ENCODE peak calls at places on chromosomes 16 and 17, in eight cellular contexts. A is IMR-90, P is fibroblast of villous mesenchyme, R is stomach, D is H1, J is fibroblast of pulmonary artery, X is neural progenitor cell, Q is choroid plexus epithelial cell. N is an unnamed sample.

GRCh38 chr16:51637744-51638100 is 486.7 kb upstream of the SALL1 start:
- DNase-seq in A (no peak), P (peak), R (no peak), D (no peak), J (peak), X (peak), Q (peak), N (peak)

GRCh38 chr16:22161999-22162657 is at the start of gene SDR42E2:
- DNase-seq in A (no peak), P (no peak), R (peak), D (peak), J (no peak), X (peak), Q (no peak), N (no peak)

GRCh38 chr17:75109407-75110236 is at the start of gene ARMC7:
- DNase-seq in A (peak), P (peak), R (peak), D (no peak), J (peak), X (peak), Q (peak), N (peak)

GRCh38 chr17:27602721-27603445 is 28.1 kb upstream of the LGALS9 start:
- DNase-seq in A (peak), P (peak), R (peak), D (peak), J (peak), X (peak), Q (peak), N (peak)

GRCh38 chr17:81366648-81367047 is 28.6 kb upstream of the BAHCC1 start:
- DNase-seq in A (no peak), P (no peak), R (no peak), D (no peak), J (no peak), X (no peak), Q (no peak), N (no peak)

GRCh38 chr17:80724723-80725388 is 180.2 kb downstream of the RPTOR start:
- DNase-seq in A (peak), P (peak), R (no peak), D (no peak), J (peak), X (no peak), Q (peak), N (peak)

GRCh38 chr16:79607587-79607986 is 7.0 kb upstream of the MAF start:
- DNase-seq in A (peak), P (peak), R (no peak), D (no peak), J (peak), X (no peak), Q (peak), N (peak)

GRCh38 chr17:34892864-34893263 is 68.4 kb downstream of the CCT6B start:
- DNase-seq in A (no peak), P (no peak), R (no peak), D (peak), J (no peak), X (peak), Q (peak), N (no peak)

DNA sequence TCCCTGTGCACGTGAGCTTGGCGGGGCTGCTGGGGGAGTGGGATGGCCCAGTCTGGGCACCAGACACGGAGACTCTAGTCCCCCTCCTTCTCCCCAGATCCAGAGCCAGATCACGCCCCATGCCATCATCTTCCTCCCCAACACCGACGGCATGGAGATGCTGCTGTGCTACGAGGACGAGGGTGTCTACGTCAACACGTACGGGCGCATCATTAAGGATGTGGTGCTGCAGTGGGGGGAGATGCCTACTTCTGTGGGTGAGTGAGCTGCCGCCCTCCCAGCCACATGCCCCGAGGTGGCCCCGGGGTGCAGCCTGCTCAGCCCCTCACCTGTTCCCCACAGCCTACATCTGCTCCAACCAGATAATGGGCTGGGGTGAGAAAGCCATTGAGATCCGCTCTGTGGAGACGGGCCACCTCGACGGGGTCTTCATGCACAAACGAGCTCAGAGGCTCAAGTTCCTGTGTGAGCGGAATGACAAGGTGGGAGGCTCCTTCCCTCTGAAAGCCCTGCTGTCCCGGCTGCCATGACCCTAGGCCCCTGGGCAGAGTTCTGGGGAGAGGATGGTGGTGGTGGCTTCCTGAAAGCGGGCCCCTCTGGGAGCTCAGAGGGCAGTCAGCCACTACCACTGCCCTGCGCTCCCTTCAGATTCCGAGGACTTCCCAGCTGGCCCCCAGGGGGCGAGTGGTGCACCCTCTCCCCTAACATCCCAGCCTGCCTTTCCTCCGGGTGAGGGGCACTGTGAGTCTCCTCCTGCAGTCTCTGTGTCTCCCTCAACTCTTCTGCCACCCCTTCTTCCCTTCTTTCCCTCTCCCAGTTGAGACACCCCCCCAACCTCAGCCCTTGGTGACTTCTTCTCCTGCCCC is 2.8 kb upstream of the C17orf107 start:
- DNase-seq in A (no peak), P (no peak), R (no peak), D (no peak), J (no peak), X (no peak), Q (no peak), N (no peak)
- TF ChIP-seq CTCF in A (no peak), P (no peak), R (no peak), D (no peak), J (no peak), X (no peak), Q (no peak), N (no peak)

GRCh38 chr17:10523043-10523442 is 4.7 kb upstream of the MYH1 start:
- DNase-seq in A (no peak), P (no peak), R (no peak), D (no peak), J (no peak), X (no peak), Q (no peak), N (no peak)
- H3K4me3 ChIP-seq in A (no peak), P (no peak), R (no peak), D (no peak), J (no peak), X (no peak), Q (no peak), N (no peak)

GRCh38 chr16:55377840-55378239 is 53.8 kb downstream of the IRX6 start:
- DNase-seq in A (no peak), P (no peak), R (no peak), D (no peak), J (no peak), X (no peak), Q (no peak), N (no peak)

GRCh38 chr16:55379876-55380390 is 55.9 kb downstream of the IRX6 start:
- DNase-seq in A (no peak), P (no peak), R (no peak), D (no peak), J (no peak), X (no peak), Q (no peak), N (no peak)

GRCh38 chr16:55373489-55373832 is 49.5 kb downstream of the IRX6 start:
- DNase-seq in A (no peak), P (no peak), R (no peak), D (no peak), J (no peak), X (no peak), Q (no peak), N (no peak)

GRCh38 chr16:55376045-55376444 is 52.0 kb downstream of the IRX6 start:
- DNase-seq in A (no peak), P (no peak), R (no peak), D (no peak), J (no peak), X (no peak), Q (no peak), N (no peak)

DNA sequence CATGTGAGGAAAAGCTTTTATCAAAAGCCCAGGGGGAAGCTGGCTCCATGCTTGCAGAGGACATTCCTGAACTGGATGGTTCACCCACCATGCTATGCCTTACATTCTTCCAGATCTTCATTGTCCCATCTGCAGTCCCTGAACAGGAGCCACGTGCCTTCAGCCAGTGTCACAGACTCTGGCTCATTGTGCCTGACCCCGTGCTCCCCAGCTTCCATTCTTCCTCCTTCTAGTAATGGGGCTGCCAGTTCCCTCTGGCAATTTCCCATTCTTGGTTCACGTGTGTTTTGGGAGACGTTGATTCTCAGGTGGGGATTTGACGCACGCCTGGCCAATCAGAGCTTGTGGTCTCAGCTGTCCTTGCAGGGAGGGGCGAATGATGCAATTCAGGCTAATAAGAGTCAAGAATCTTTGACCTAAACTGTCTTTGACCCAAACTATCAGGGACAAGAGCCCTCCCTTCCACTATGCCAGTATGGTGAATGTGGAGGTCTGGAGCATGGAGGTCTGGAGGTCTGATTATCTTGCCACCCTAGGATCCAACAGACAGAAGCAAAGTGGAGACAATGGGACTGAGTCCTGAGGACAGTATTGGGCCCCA is 52.7 kb downstream of the IRX6 start:
- DNase-seq in A (no peak), P (no peak), R (no peak), D (no peak), J (no peak), X (no peak), Q (no peak), N (no peak)
- TF ChIP-seq CTCF in A (no peak), P (no peak), R (no peak), D (no peak), J (no peak), X (no peak), Q (no peak), N (no peak)

DNA sequence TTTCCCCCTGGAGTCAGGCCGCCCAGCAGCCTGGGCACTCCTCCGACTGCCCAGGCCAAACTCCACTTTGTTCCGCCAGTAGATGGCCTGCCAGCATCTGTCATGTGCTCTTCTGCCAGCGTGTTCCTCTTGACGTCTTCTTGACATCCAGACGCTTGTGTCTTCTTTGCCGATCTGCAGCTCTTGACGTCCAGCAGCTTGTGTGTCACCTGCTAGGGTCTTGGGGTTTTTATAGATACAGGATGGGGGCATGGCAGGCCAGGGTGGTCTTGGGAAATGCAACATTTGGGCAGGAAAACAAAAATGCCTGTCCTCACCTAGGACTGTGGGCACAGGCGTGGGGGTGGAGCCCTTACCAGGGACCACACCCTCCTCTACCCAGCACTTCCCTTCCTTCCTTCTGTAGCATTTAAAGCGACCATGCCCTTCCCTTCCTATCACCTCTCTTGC is 88.7 kb downstream of the BMERB1 start:
- DNase-seq in A (no peak), P (no peak), R (no peak), D (no peak), J (no peak), X (peak), Q (no peak), N (no peak)
- H3K4me3 ChIP-seq in A (no peak), P (no peak), R (no peak), D (no peak), J (no peak), X (no peak), Q (no peak), N (no peak)

DNA sequence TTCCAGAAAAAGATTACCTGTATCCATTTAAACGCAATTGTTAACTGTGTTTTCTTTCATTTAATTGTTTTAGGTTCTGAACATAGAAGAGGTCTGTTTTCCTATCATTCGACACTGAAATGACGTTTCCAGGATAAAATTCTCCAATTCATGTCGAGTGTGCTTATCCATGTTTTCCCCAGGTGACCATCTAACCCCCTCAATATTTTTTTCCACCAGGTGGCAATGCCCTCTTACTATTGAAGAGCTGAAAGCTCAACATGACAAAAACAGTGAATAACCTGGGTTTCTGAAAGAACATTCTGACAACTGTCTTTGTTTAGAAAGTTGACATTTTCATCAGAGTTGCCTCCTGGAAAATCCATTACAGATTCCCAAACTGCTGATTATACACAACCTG is 948.7 kb downstream of the KCNJ2 start:
- DNase-seq in A (peak), P (peak), R (no peak), D (peak), J (no peak), X (peak), Q (peak), N (peak)
- TF ChIP-seq CTCF in A (peak), P (peak), R (peak), D (no peak), J (peak), X (peak), Q (peak), N (peak)

N was measured in fibroblast of mammary gland.